ENCODE peak calls at places on chromosomes 11 and 22, in nine cellular contexts. One of them, this sample, is unnamed.

GRCh38 chr11:8333431-8334401 is 70.0 kb upstream of the LMO1 start:
- DNase-seq in sigmoid colon: no peak
- DNase-seq in BJ: no peak
- DNase-seq in CD8-positive, alpha-beta T cell: no peak
- DNase-seq in A549: peak; percentile 35
- DNase-seq in stomach: no peak
- DNase-seq in prostate gland: no peak
- DNase-seq in PC-9: peak; percentile 83
- DNase-seq in tibial artery: no peak
- DNase-seq in this sample: no peak

GRCh38 chr22:49570032-49570848 is 257.4 kb downstream of the BRD1 start:
- DNase-seq in tibial artery: peak; percentile 35
- DNase-seq in prostate gland: no peak
- DNase-seq in A549: no peak
- DNase-seq in BJ: no peak
- DNase-seq in sigmoid colon: peak; percentile 48
- DNase-seq in PC-9: no peak
- DNase-seq in CD8-positive, alpha-beta T cell: no peak
- DNase-seq in stomach: peak; percentile 10
- DNase-seq in this sample: no peak

GRCh38 chr11:78083036-78083435 is 3.4 kb upstream of the NDUFC2 start:
- DNase-seq in PC-9: no peak
- DNase-seq in BJ: no peak
- DNase-seq in A549: no peak
- DNase-seq in tibial artery: no peak
- DNase-seq in CD8-positive, alpha-beta T cell: no peak
- DNase-seq in sigmoid colon: no peak
- DNase-seq in prostate gland: no peak
- DNase-seq in stomach: no peak
- DNase-seq in this sample: no peak

GRCh38 chr22:44542561-44543222 is 44.7 kb upstream of the RTL6 start:
- DNase-seq in prostate gland: no peak
- DNase-seq in sigmoid colon: peak; percentile 61
- DNase-seq in BJ: no peak
- DNase-seq in A549: no peak
- DNase-seq in CD8-positive, alpha-beta T cell: no peak
- DNase-seq in stomach: no peak
- DNase-seq in PC-9: no peak
- DNase-seq in tibial artery: peak; percentile 53
- DNase-seq in this sample: no peak

GRCh38 chr11:77038825-77039326 is 4.7 kb downstream of the B3GNT6 start:
- DNase-seq in stomach: no peak
- DNase-seq in BJ: no peak
- DNase-seq in sigmoid colon: no peak
- DNase-seq in A549: no peak
- DNase-seq in CD8-positive, alpha-beta T cell: no peak
- DNase-seq in prostate gland: no peak
- DNase-seq in tibial artery: no peak
- DNase-seq in PC-9: no peak
- DNase-seq in this sample: no peak

GRCh38 chr11:120667281-120667680 is 155.7 kb downstream of the GRIK4 start:
- DNase-seq in A549: no peak
- DNase-seq in sigmoid colon: no peak
- DNase-seq in CD8-positive, alpha-beta T cell: no peak
- DNase-seq in tibial artery: no peak
- DNase-seq in PC-9: no peak
- DNase-seq in BJ: no peak
- DNase-seq in prostate gland: no peak
- DNase-seq in stomach: no peak
- DNase-seq in this sample: no peak

GRCh38 chr11:76233936-76234703 is 27.8 kb upstream of the WNT11 start:
- DNase-seq in sigmoid colon: peak; percentile 89
- DNase-seq in BJ: no peak
- DNase-seq in A549: no peak
- DNase-seq in PC-9: peak; percentile 63
- DNase-seq in CD8-positive, alpha-beta T cell: no peak
- DNase-seq in stomach: no peak
- DNase-seq in prostate gland: no peak
- DNase-seq in tibial artery: peak; percentile 91
- DNase-seq in this sample: no peak

GRCh38 chr11:123304828-123305530 is 109.9 kb upstream of the CLMP start:
- DNase-seq in sigmoid colon: no peak
- DNase-seq in CD8-positive, alpha-beta T cell: no peak
- DNase-seq in PC-9: no peak
- DNase-seq in stomach: no peak
- DNase-seq in prostate gland: no peak
- DNase-seq in tibial artery: no peak
- DNase-seq in BJ: no peak
- DNase-seq in A549: no peak
- DNase-seq in this sample: no peak

GRCh38 chr11:704799-705645 is 1.0 kb upstream of the EPS8L2 start:
- DNase-seq in stomach: peak; percentile 91
- DNase-seq in sigmoid colon: peak; percentile 69
- DNase-seq in CD8-positive, alpha-beta T cell: no peak
- DNase-seq in tibial artery: peak; percentile 66
- DNase-seq in BJ: no peak
- DNase-seq in prostate gland: peak; percentile 82
- DNase-seq in PC-9: peak; percentile 78
- DNase-seq in A549: peak; percentile 54
- DNase-seq in this sample: no peak

GRCh38 chr11:33910261-33910959 is 18.5 kb upstream of the LMO2 start:
- DNase-seq in BJ: no peak
- DNase-seq in A549: no peak
- DNase-seq in PC-9: no peak
- DNase-seq in CD8-positive, alpha-beta T cell: no peak
- DNase-seq in stomach: no peak
- DNase-seq in prostate gland: no peak
- DNase-seq in sigmoid colon: no peak
- DNase-seq in tibial artery: no peak
- DNase-seq in this sample: no peak

GRCh38 chr11:75896843-75897419 is 81.9 kb downstream of the UVRAG start:
- DNase-seq in tibial artery: no peak
- DNase-seq in CD8-positive, alpha-beta T cell: no peak
- DNase-seq in BJ: no peak
- DNase-seq in A549: peak; percentile 25
- DNase-seq in prostate gland: no peak
- DNase-seq in stomach: no peak
- DNase-seq in sigmoid colon: no peak
- DNase-seq in PC-9: peak; percentile 64
- DNase-seq in this sample: no peak

GRCh38 chr22:49614966-49615965 is 212.4 kb downstream of the BRD1 start:
- DNase-seq in PC-9: no peak
- DNase-seq in CD8-positive, alpha-beta T cell: no peak
- DNase-seq in BJ: no peak
- DNase-seq in sigmoid colon: peak; percentile 57
- DNase-seq in stomach: no peak
- DNase-seq in A549: no peak
- DNase-seq in prostate gland: no peak
- DNase-seq in tibial artery: peak; percentile 43
- DNase-seq in this sample: no peak

GRCh38 chr22:46549565-46549840 is 12.1 kb upstream of the CELSR1 start:
- DNase-seq in CD8-positive, alpha-beta T cell: no peak
- DNase-seq in PC-9: no peak
- DNase-seq in BJ: no peak
- DNase-seq in A549: no peak
- DNase-seq in stomach: no peak
- DNase-seq in sigmoid colon: no peak
- DNase-seq in tibial artery: no peak
- DNase-seq in prostate gland: no peak
- DNase-seq in this sample: no peak

GRCh38 chr11:17275376-17276235 is 933 bp upstream of the NUCB2 start:
- DNase-seq in stomach: no peak
- DNase-seq in CD8-positive, alpha-beta T cell: no peak
- DNase-seq in tibial artery: no peak
- DNase-seq in BJ: no peak
- DNase-seq in sigmoid colon: no peak
- DNase-seq in prostate gland: no peak
- DNase-seq in PC-9: no peak
- DNase-seq in A549: no peak
- DNase-seq in this sample: no peak

GRCh38 chr22:39144101-39144815 is 8.2 kb downstream of the CBX7 start:
- DNase-seq in PC-9: no peak
- DNase-seq in tibial artery: peak; percentile 68
- DNase-seq in prostate gland: no peak
- DNase-seq in stomach: peak; percentile 60
- DNase-seq in sigmoid colon: peak; percentile 66
- DNase-seq in A549: no peak
- DNase-seq in BJ: no peak
- DNase-seq in CD8-positive, alpha-beta T cell: peak; percentile 44
- DNase-seq in this sample: no peak

GRCh38 chr11:70054020-70054419 is 24.1 kb upstream of the ANO1 start:
- DNase-seq in tibial artery: no peak
- DNase-seq in CD8-positive, alpha-beta T cell: no peak
- DNase-seq in stomach: no peak
- DNase-seq in A549: no peak
- DNase-seq in prostate gland: no peak
- DNase-seq in BJ: no peak
- DNase-seq in PC-9: no peak
- DNase-seq in sigmoid colon: no peak
- DNase-seq in this sample: no peak

DNA sequence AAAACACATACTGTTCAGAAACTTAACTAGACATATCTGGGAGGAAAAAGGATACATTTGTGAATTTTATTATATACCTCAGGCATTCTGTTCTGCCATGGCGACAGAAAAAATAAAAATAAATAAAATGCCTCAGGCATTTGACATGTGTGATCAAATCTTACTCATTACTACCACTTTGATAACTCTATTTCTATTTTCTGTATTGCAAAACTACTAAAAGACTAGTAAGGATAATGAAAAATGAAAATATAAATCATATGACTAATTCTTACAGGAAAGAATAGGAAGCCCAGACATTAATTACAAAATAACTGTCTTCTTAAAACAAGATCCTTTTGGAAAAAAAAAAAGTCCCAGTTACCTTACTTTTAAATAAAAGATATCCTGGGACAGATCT is 5.3 kb downstream of the PICALM start:
- DNase-seq in PC-9: peak; percentile 75
- DNase-seq in tibial artery: no peak
- DNase-seq in stomach: no peak
- DNase-seq in A549: no peak
- DNase-seq in BJ: no peak
- DNase-seq in CD8-positive, alpha-beta T cell: no peak
- DNase-seq in prostate gland: no peak
- DNase-seq in sigmoid colon: no peak
- DNase-seq in this sample: no peak
- H3K4me3 ChIP-seq in PC-9: peak overlapping the region; percentile 17
- H3K4me3 ChIP-seq in tibial artery: peak overlapping the region; percentile 78
- H3K4me3 ChIP-seq in stomach: no peak overlapping the region
- H3K4me3 ChIP-seq in A549: no peak overlapping the region
- H3K4me3 ChIP-seq in BJ: no peak overlapping the region
- H3K4me3 ChIP-seq in CD8-positive, alpha-beta T cell: no peak overlapping the region
- H3K4me3 ChIP-seq in prostate gland: no peak overlapping the region
- H3K4me3 ChIP-seq in sigmoid colon: peak overlapping the region; percentile 95
- H3K4me3 ChIP-seq in this sample: no peak overlapping the region

GRCh38 chr11:66688561-66689534 is 11.2 kb upstream of the RBM4B start:
- DNase-seq in tibial artery: no peak
- DNase-seq in sigmoid colon: peak; percentile 39
- DNase-seq in CD8-positive, alpha-beta T cell: no peak
- DNase-seq in BJ: no peak
- DNase-seq in PC-9: no peak
- DNase-seq in A549: no peak
- DNase-seq in prostate gland: no peak
- DNase-seq in stomach: no peak
- DNase-seq in this sample: no peak
- TF ChIP-seq CTCF in tibial artery: no peak
- TF ChIP-seq CTCF in sigmoid colon: no peak
- TF ChIP-seq CTCF in CD8-positive, alpha-beta T cell: no peak
- TF ChIP-seq CTCF in BJ: no peak
- TF ChIP-seq CTCF in PC-9: no peak
- TF ChIP-seq CTCF in A549: no peak
- TF ChIP-seq CTCF in prostate gland: no peak
- TF ChIP-seq CTCF in stomach: no peak
- TF ChIP-seq CTCF in this sample: no peak

GRCh38 chr11:93034031-93034430 is 64.6 kb downstream of the MTNR1B start:
- DNase-seq in CD8-positive, alpha-beta T cell: no peak
- DNase-seq in tibial artery: no peak
- DNase-seq in A549: no peak
- DNase-seq in PC-9: no peak
- DNase-seq in BJ: no peak
- DNase-seq in sigmoid colon: no peak
- DNase-seq in prostate gland: no peak
- DNase-seq in stomach: peak; percentile 42
- DNase-seq in this sample: no peak

GRCh38 chr11:93034640-93035039 is 65.2 kb downstream of the MTNR1B start:
- DNase-seq in tibial artery: no peak
- DNase-seq in A549: no peak
- DNase-seq in sigmoid colon: no peak
- DNase-seq in PC-9: no peak
- DNase-seq in BJ: no peak
- DNase-seq in prostate gland: no peak
- DNase-seq in stomach: no peak
- DNase-seq in CD8-positive, alpha-beta T cell: no peak
- DNase-seq in this sample: no peak

GRCh38 chr11:93038521-93038920 is 69.1 kb downstream of the MTNR1B start:
- DNase-seq in CD8-positive, alpha-beta T cell: no peak
- DNase-seq in sigmoid colon: no peak
- DNase-seq in tibial artery: no peak
- DNase-seq in A549: no peak
- DNase-seq in prostate gland: no peak
- DNase-seq in BJ: no peak
- DNase-seq in PC-9: no peak
- DNase-seq in stomach: no peak
- DNase-seq in this sample: no peak

GRCh38 chr11:93041682-93042081 is 72.2 kb downstream of the MTNR1B start:
- DNase-seq in tibial artery: no peak
- DNase-seq in PC-9: no peak
- DNase-seq in stomach: no peak
- DNase-seq in A549: no peak
- DNase-seq in prostate gland: no peak
- DNase-seq in sigmoid colon: no peak
- DNase-seq in CD8-positive, alpha-beta T cell: no peak
- DNase-seq in BJ: no peak
- DNase-seq in this sample: no peak

DNA sequence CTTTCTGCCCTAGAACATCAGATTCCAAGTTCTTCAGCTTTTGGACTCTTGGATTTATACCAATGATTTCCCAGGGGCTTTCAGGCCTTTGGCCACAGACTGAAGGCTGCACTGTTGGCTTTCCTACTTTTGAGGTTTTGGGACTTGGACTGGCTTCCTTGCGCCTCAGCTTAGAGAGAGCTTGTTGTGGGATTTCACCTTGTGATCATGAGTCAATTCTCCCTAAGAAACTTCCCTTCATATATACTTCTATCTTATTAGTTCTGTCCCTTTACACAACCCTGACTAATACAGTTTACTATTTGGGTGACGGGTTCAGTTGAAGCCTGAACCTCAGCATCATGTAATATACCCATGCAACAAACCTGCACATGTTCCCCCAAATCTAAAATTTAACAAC is 70.4 kb downstream of the MTNR1B start:
- DNase-seq in stomach: no peak
- DNase-seq in prostate gland: no peak
- DNase-seq in BJ: no peak
- DNase-seq in A549: no peak
- DNase-seq in sigmoid colon: no peak
- DNase-seq in CD8-positive, alpha-beta T cell: no peak
- DNase-seq in tibial artery: no peak
- DNase-seq in PC-9: no peak
- DNase-seq in this sample: no peak
- H3K4me3 ChIP-seq in stomach: no peak overlapping the region
- H3K4me3 ChIP-seq in prostate gland: no peak overlapping the region
- H3K4me3 ChIP-seq in BJ: no peak overlapping the region
- H3K4me3 ChIP-seq in A549: no peak overlapping the region
- H3K4me3 ChIP-seq in sigmoid colon: no peak overlapping the region
- H3K4me3 ChIP-seq in CD8-positive, alpha-beta T cell: no peak overlapping the region
- H3K4me3 ChIP-seq in tibial artery: no peak overlapping the region
- H3K4me3 ChIP-seq in PC-9: no peak overlapping the region
- H3K4me3 ChIP-seq in this sample: no peak overlapping the region

GRCh38 chr11:74397531-74398243 is 546 bp downstream of the PGM2L1 start:
- DNase-seq in sigmoid colon: no peak
- DNase-seq in PC-9: peak; percentile 81
- DNase-seq in prostate gland: peak; percentile 22
- DNase-seq in BJ: no peak
- DNase-seq in CD8-positive, alpha-beta T cell: peak; percentile 16
- DNase-seq in A549: peak; percentile 86
- DNase-seq in stomach: peak; percentile 33
- DNase-seq in tibial artery: no peak
- DNase-seq in this sample: no peak
- TF ChIP-seq CTCF in sigmoid colon: peak; percentile 24
- TF ChIP-seq CTCF in PC-9: peak; percentile 8
- TF ChIP-seq CTCF in prostate gland: no peak
- TF ChIP-seq CTCF in BJ: peak; percentile 18
- TF ChIP-seq CTCF in CD8-positive, alpha-beta T cell: peak; percentile 42
- TF ChIP-seq CTCF in A549: no peak
- TF ChIP-seq CTCF in stomach: no peak
- TF ChIP-seq CTCF in tibial artery: no peak
- TF ChIP-seq CTCF in this sample: no peak